ENCODE peak calls at places on chromosome 13, in six cellular contexts. F is left cardiac atrium; W is stimulated activated naive CD8-positive, alpha-beta T cell treated with anti-CD3 and anti-CD28 coated beads, Interleukin-15, Interleukin-2, amounts not matched to agents 100 U/mL and 50 U/mL, for 24 hours; C is effector memory CD8-positive, alpha-beta T cell; O is HCT116; J is right cardiac atrium. S is an unnamed sample.

GRCh38 chr13:70457474-70457873 is 349.2 kb upstream of the KLHL1 start:
- ATAC-seq in C (no peak), W (no peak), O (no peak), J (no peak), F (no peak), S (no peak)

GRCh38 chr13:21690955-21691354 is 20.1 kb downstream of the FGF9 start:
- ATAC-seq in C (no peak), W (no peak), F (no peak), O (no peak), J (no peak), S (no peak)

GRCh38 chr13:39317284-39317683 is 279.0 kb downstream of the NHLRC3 start:
- ATAC-seq in C (no peak), F (peak), O (no peak), J (peak), W (no peak), S (no peak)

GRCh38 chr13:32428581-32429072 is 697 bp upstream of the N4BP2L1 start:
- ATAC-seq in F (no peak), C (no peak), J (peak), W (no peak), O (no peak), S (no peak)

GRCh38 chr13:95388420-95389079 is 87.3 kb upstream of the ABCC4 start:
- ATAC-seq in C (no peak), W (no peak), F (no peak), O (no peak), J (no peak), S (no peak)

GRCh38 chr13:101415358-101416174 is 742 bp downstream of the NALCN start:
- ATAC-seq in O (no peak), F (peak), W (no peak), C (no peak), J (peak), S (no peak)

GRCh38 chr13:73303858-73304257 is 245.1 kb downstream of the KLF5 start:
- ATAC-seq in O (no peak), F (no peak), J (no peak), C (no peak), W (peak), S (peak)

GRCh38 chr13:109273326-109273751 is 513.0 kb downstream of the IRS2 start:
- ATAC-seq in W (no peak), F (no peak), O (no peak), J (no peak), C (no peak), S (peak)

GRCh38 chr13:41678320-41678719 is 221.0 kb downstream of the RGCC start:
- ATAC-seq in W (no peak), J (no peak), F (peak), O (no peak), C (no peak), S (no peak)

GRCh38 chr13:24233351-24233901 is 72.9 kb downstream of the SPATA13 start:
- ATAC-seq in O (no peak), J (no peak), C (no peak), F (peak), W (peak), S (no peak)

GRCh38 chr13:111166882-111167281 is 51.8 kb downstream of the ARHGEF7 start:
- ATAC-seq in W (no peak), C (peak), F (no peak), O (no peak), J (no peak), S (no peak)

GRCh38 chr13:94329754-94330551 is 149.5 kb downstream of the DCT start:
- ATAC-seq in C (no peak), F (peak), J (peak), O (no peak), W (peak), S (peak)

GRCh38 chr13:27712421-27712820 is 79.9 kb upstream of the GSX1 start:
- ATAC-seq in O (peak), J (no peak), F (peak), C (peak), W (no peak), S (peak)

GRCh38 chr13:43830481-43830873 is 43.7 kb upstream of the ENOX1 start:
- ATAC-seq in W (no peak), O (no peak), C (no peak), F (peak), J (no peak), S (peak)

GRCh38 chr13:76723551-76724232 is 162.5 kb downstream of the KCTD12 start:
- ATAC-seq in W (peak), F (peak), J (peak), O (no peak), C (peak), S (peak)

GRCh38 chr13:73720216-73720840 is 413.9 kb downstream of the KLF12 start:
- ATAC-seq in F (no peak), J (no peak), O (no peak), C (no peak), W (no peak), S (no peak)

GRCh38 chr13:28204690-28205443 is 66.5 kb downstream of the PAN3 start:
- ATAC-seq in F (no peak), C (no peak), W (peak), O (no peak), J (no peak), S (no peak)

GRCh38 chr13:87925006-87925405 is 253.8 kb downstream of the SLITRK5 start:
- ATAC-seq in F (no peak), J (no peak), W (no peak), C (no peak), O (no peak), S (no peak)

GRCh38 chr13:113001251-113002140 is 32.5 kb downstream of the MCF2L start:
- ATAC-seq in W (peak), O (peak), F (peak), C (no peak), J (peak), S (peak)

GRCh38 chr13:99227909-99228688 is 27.4 kb downstream of the UBAC2 start:
- ATAC-seq in O (no peak), W (peak), F (no peak), J (no peak), C (no peak), S (peak)

GRCh38 chr13:50672025-50672424 is 171.5 kb downstream of the DLEU7 start:
- ATAC-seq in C (no peak), O (no peak), J (no peak), W (no peak), F (no peak), S (no peak)

GRCh38 chr13:30364133-30364532 is 56.8 kb upstream of the KATNAL1 start:
- ATAC-seq in J (no peak), C (no peak), W (no peak), F (no peak), O (no peak), S (no peak)

GRCh38 chr13:102394158-102395053 is 7.4 kb downstream of the FGF14 start:
- ATAC-seq in F (peak), O (no peak), J (peak), W (peak), C (peak), S (peak)

GRCh38 chr13:98173431-98173921 is 3.6 kb downstream of the RNF113B start:
- ATAC-seq in W (no peak), J (peak), C (no peak), O (peak), F (peak), S (peak)

GRCh38 chr13:32036762-32037161 is 5.2 kb downstream of the FRY start:
- ATAC-seq in C (no peak), F (no peak), O (no peak), W (peak), J (no peak), S (no peak)

GRCh38 chr13:20728579-20729300 is 25.2 kb downstream of the IL17D start:
- ATAC-seq in F (no peak), J (no peak), C (no peak), W (no peak), O (no peak), S (no peak)

GRCh38 chr13:33543089-33543459 is 257.5 kb upstream of the STARD13 start:
- ATAC-seq in J (peak), W (no peak), O (no peak), F (no peak), C (peak), S (no peak)

GRCh38 chr13:73610799-73611592 is 523.2 kb downstream of the KLF12 start:
- ATAC-seq in F (no peak), J (no peak), O (no peak), C (peak), W (no peak), S (peak)

GRCh38 chr13:75375329-75375728 is 106.6 kb downstream of the TBC1D4 start:
- ATAC-seq in O (no peak), W (no peak), C (no peak), J (no peak), F (no peak), S (no peak)